ENCODE peak calls at places on chromosomes 5 and 9, in ten cellular contexts. C is NCI-H2081; Z is A549; X is T1000; N is naive thymus-derived CD8-positive, alpha-beta T cell; U is ACHN; P is NCI-H1417; A is HS-5; O is NCI-H2029; Y is H4. F is an unnamed sample.

GRCh38 chr5:157303667-157304327 is 37.9 kb downstream of the CYFIP2 start:
- DNase-seq in Z (peak), A (no peak), U (no peak), X (no peak), Y (no peak), P (no peak), C (peak), O (no peak), N (peak), F (peak)

GRCh38 chr9:113548221-113549041 is 84.9 kb downstream of the RGS3 start:
- DNase-seq in P (no peak), X (no peak), Z (no peak), N (no peak), C (no peak), Y (peak), O (no peak), U (no peak), A (no peak), F (no peak)

GRCh38 chr9:129487658-129488483 is 133.0 kb downstream of the C9orf50 start:
- DNase-seq in Z (peak), Y (peak), P (peak), U (peak), C (peak), X (no peak), A (no peak), N (peak), O (peak), F (peak)

GRCh38 chr5:144114571-144114970 is 55.9 kb downstream of the YIPF5 start:
- DNase-seq in U (no peak), X (no peak), Y (no peak), A (no peak), O (no peak), P (no peak), C (no peak), N (no peak), Z (no peak), F (no peak)

GRCh38 chr5:134142088-134142487 is 27.6 kb downstream of the TCF7 start:
- DNase-seq in X (no peak), O (no peak), N (no peak), C (no peak), P (no peak), Y (no peak), U (no peak), Z (no peak), A (no peak), F (no peak)

GRCh38 chr5:5665225-5666075 is 243.0 kb downstream of the ICE1 start:
- DNase-seq in P (no peak), Z (no peak), X (no peak), N (no peak), U (peak), A (no peak), C (no peak), O (no peak), Y (peak), F (no peak)

GRCh38 chr5:175813943-175814630 is 57.3 kb upstream of the CPLX2 start:
- DNase-seq in O (no peak), X (no peak), N (no peak), Z (no peak), A (no peak), Y (no peak), C (no peak), P (no peak), U (no peak), F (no peak)

GRCh38 chr9:69054989-69055388 is 19.4 kb downstream of the FXN start:
- DNase-seq in Z (no peak), A (no peak), N (no peak), C (no peak), O (no peak), P (no peak), X (no peak), Y (no peak), U (no peak), F (no peak)

GRCh38 chr5:136208946-136209345 is 16.0 kb upstream of the SMIM32 start:
- DNase-seq in U (no peak), P (no peak), X (no peak), Y (no peak), Z (no peak), O (no peak), C (no peak), A (no peak), N (no peak), F (no peak)

GRCh38 chr5:2251751-2252150 is 369.0 kb upstream of the IRX4 start:
- DNase-seq in O (no peak), P (no peak), A (no peak), C (no peak), U (no peak), Z (no peak), N (no peak), Y (no peak), X (no peak), F (no peak)

GRCh38 chr5:76971471-76971870 is 18.6 kb downstream of the CRHBP start:
- DNase-seq in Z (no peak), O (no peak), X (no peak), A (no peak), P (no peak), Y (no peak), U (no peak), C (no peak), N (no peak), F (no peak)

GRCh38 chr5:15835514-15835913 is 335.5 kb downstream of the FBXL7 start:
- DNase-seq in X (no peak), Z (no peak), N (no peak), Y (no peak), A (peak), U (no peak), P (no peak), C (no peak), O (no peak), F (no peak)

F was measured in central memory CD4-positive, alpha-beta T cell.